ENCODE peak calls at places on chromosomes 3 and 15, in ten cellular contexts. Y is HCT116; C is dorsolateral prefrontal cortex; K is ovary; A is CD8-positive, alpha-beta T cell; X is foreskin fibroblast; O is GM20000; E is nephron progenitor cell; Z is body of pancreas; V is lung. S is an unnamed sample.

GRCh38 chr3:78242724-78243123 is 1202.8 kb downstream of the ROBO2 start:
- DNase-seq in Y (no peak), C (no peak), K (no peak), A (no peak), X (no peak), O (no peak), E (no peak), Z (no peak), V (no peak), S (no peak)

GRCh38 chr3:136353461-136353860 is 103.3 kb downstream of the PCCB start:
- DNase-seq in Y (no peak), C (no peak), K (no peak), A (no peak), X (no peak), O (peak), E (no peak), Z (no peak), V (no peak), S (no peak)

GRCh38 chr3:43417133-43417532 is 130.8 kb downstream of the SNRK start:
- DNase-seq in Y (no peak), C (no peak), K (no peak), A (no peak), X (no peak), O (no peak), E (no peak), Z (no peak), V (no peak), S (no peak)

GRCh38 chr3:110314512-110315114 is 757.0 kb upstream of the NECTIN3 start:
- DNase-seq in Y (peak), C (peak), K (peak), A (peak), X (peak), O (peak), E (peak), Z (peak), V (peak), S (peak)

GRCh38 chr15:25501828-25502446 is 63.1 kb upstream of the UBE3A start:
- DNase-seq in Y (peak), C (no peak), K (no peak), A (no peak), X (peak), O (no peak), E (no peak), Z (peak), V (peak), S (peak)

GRCh38 chr15:72116680-72117447 is 1.1 kb downstream of the MYO9A start:
- DNase-seq in Y (no peak), C (peak), K (no peak), A (peak), X (peak), O (no peak), E (no peak), Z (peak), V (peak), S (peak)

GRCh38 chr3:50324351-50325144 is 2.0 kb upstream of the HYAL2 start:
- DNase-seq in Y (peak), C (peak), K (peak), A (peak), X (peak), O (peak), E (peak), Z (peak), V (no peak), S (peak)

GRCh38 chr15:98514034-98514622 is 134.2 kb upstream of the IGF1R start:
- DNase-seq in Y (no peak), C (no peak), K (no peak), A (no peak), X (no peak), O (no peak), E (no peak), Z (peak), V (peak), S (no peak)

GRCh38 chr3:23601020-23601822 is 204.5 kb upstream of the UBE2E1 start:
- DNase-seq in Y (no peak), C (no peak), K (no peak), A (no peak), X (peak), O (no peak), E (no peak), Z (peak), V (no peak), S (no peak)

GRCh38 chr3:42224658-42225421 is 41.1 kb downstream of the CCK start:
- DNase-seq in Y (no peak), C (no peak), K (no peak), A (no peak), X (peak), O (no peak), E (no peak), Z (no peak), V (no peak), S (no peak)

GRCh38 chr15:65192016-65192415 is 6.9 kb upstream of the CLPX start:
- DNase-seq in Y (peak), C (no peak), K (no peak), A (no peak), X (no peak), O (no peak), E (no peak), Z (no peak), V (no peak), S (no peak)

GRCh38 chr15:76345880-76346665 is 9.5 kb downstream of the ISL2 start:
- DNase-seq in Y (no peak), C (no peak), K (no peak), A (no peak), X (peak), O (peak), E (no peak), Z (peak), V (no peak), S (no peak)

GRCh38 chr3:20041197-20041780 is 1.0 kb downstream of the KAT2B start:
- DNase-seq in Y (no peak), C (peak), K (peak), A (peak), X (peak), O (peak), E (peak), Z (peak), V (peak), S (peak)
- TF ChIP-seq CTCF in Y (no peak), C (no peak), K (no peak), A (no peak), X (no peak), O (no peak), E (no peak), Z (no peak), V (no peak), S (no peak)

DNA sequence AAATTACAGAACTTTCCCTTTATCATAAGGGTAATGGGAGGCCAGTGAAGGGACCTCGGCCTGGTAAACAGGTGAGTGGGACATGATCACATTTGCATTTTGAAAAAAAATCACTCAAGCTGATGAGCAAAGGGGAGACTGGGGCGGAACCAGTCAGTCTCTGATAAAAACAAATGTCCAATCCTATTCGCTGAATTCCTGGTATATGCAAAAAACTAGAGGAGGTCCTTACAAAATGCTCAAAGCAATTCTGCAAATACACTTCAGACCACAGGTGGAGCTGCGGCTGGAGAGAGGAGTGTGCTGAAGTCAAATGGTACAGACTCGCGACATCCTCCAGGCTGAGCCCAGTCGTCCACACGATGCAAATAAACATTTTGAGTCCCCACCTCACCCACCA is 166.7 kb downstream of the FOXP1 start:
- DNase-seq in Y (peak), C (no peak), K (no peak), A (peak), X (no peak), O (no peak), E (no peak), Z (no peak), V (no peak), S (no peak)
- TF ChIP-seq CTCF in Y (no peak), C (no peak), K (no peak), A (peak), X (no peak), O (no peak), E (no peak), Z (no peak), V (no peak), S (no peak)

DNA sequence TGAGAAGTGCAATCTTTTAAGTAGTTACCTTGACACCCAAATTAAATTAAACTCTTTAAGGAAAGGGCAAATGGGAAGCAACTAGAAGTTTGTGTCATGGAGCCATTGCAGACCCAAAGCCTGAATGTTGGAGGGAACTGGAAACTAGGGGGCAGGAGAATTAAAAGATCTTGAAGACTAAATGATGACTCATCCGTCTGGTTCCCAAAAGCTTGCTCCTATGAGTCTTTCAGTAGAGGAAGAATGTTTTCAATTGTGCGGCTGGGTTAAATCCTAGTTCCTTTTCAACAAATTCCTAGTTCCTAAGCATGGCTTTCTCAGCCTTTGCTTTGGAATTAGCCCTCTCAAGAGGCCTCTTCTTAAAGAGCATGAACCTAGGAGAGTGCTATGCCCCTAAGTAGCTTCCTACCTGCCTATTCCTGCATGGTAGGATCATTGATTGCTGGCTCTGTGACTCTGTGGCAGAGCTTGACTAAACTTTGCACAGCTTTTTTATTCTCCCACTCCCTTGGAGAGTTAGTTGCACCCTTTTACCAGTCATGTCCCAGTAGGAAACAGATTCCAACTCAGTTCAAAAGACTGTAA is 17.7 kb downstream of the CLEC3B start:
- DNase-seq in Y (no peak), C (no peak), K (no peak), A (no peak), X (peak), O (no peak), E (no peak), Z (no peak), V (no peak), S (no peak)
- TF ChIP-seq CTCF in Y (peak), C (no peak), K (no peak), A (no peak), X (peak), O (no peak), E (no peak), Z (no peak), V (no peak), S (no peak)

GRCh38 chr3:40848411-40848810 is 323.7 kb downstream of the ZNF621 start:
- DNase-seq in Y (no peak), C (no peak), K (no peak), A (no peak), X (no peak), O (no peak), E (no peak), Z (no peak), V (no peak), S (no peak)

GRCh38 chr3:40845447-40845846 is 320.7 kb downstream of the ZNF621 start:
- DNase-seq in Y (no peak), C (no peak), K (no peak), A (no peak), X (no peak), O (no peak), E (no peak), Z (no peak), V (no peak), S (no peak)

GRCh38 chr3:40846466-40846865 is 321.7 kb downstream of the ZNF621 start:
- DNase-seq in Y (no peak), C (no peak), K (no peak), A (no peak), X (no peak), O (no peak), E (no peak), Z (no peak), V (no peak), S (no peak)

GRCh38 chr3:40845916-40846315 is 321.2 kb downstream of the ZNF621 start:
- DNase-seq in Y (no peak), C (no peak), K (no peak), A (no peak), X (no peak), O (no peak), E (no peak), Z (no peak), V (no peak), S (no peak)

DNA sequence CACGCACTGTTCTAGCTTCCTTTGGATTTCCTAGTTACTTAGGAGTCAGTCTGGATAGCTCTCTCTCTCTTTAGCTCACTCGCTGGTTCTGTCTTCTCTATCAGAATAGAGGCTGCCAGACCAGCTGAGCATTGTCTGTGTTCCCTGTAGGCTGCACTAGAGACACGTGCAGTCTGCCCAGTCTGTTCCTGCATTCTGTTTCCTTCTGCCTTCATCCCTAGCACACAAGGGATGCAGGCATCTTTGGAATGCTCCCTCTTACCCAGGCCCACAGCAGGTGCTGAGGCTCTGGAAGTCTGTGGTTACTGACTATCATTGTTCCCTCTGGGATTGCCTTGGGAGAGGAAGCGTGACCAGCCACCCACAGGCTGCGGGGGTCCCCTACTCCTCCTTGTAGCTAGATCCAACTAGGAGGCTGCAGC is 322.8 kb downstream of the ZNF621 start:
- DNase-seq in Y (no peak), C (no peak), K (no peak), A (no peak), X (no peak), O (no peak), E (no peak), Z (peak), V (no peak), S (peak)
- TF ChIP-seq CTCF in Y (no peak), C (no peak), K (no peak), A (no peak), X (no peak), O (no peak), E (no peak), Z (no peak), V (no peak), S (no peak)

S was measured in endothelial cell.